ENCODE peak calls at places on chromosomes 3 and 15, in five cellular contexts. T, S, K, D and U are unnamed samples. For H3K9me3, the result is how much of the 10 kb centered on the place peaks cover.

GRCh38 chr3:195570344-195570743 is 13.4 kb downstream of the APOD start:
- DNase-seq in T (no peak), S (no peak), K (no peak), D (no peak), U (no peak)

GRCh38 chr3:65677486-65677885 is 361.2 kb downstream of the MAGI1 start:
- DNase-seq in T (no peak), S (no peak), K (no peak), D (no peak), U (no peak)

GRCh38 chr3:59978979-59979378 is 929.2 kb upstream of the CFAP20DC start:
- DNase-seq in T (no peak), S (no peak), K (no peak), D (no peak), U (no peak)

GRCh38 chr3:66128623-66129022 is 89.9 kb upstream of the MAGI1 start:
- DNase-seq in T (no peak), S (no peak), K (no peak), D (no peak), U (no peak)

GRCh38 chr3:32392530-32393302 is 1.1 kb downstream of the CMTM7 start:
- DNase-seq in T (peak), S (no peak), K (peak), D (peak), U (no peak)

GRCh38 chr15:65512807-65513416 is 4.6 kb downstream of the DPP8 start:
- DNase-seq in T (peak), S (no peak), K (peak), D (peak), U (no peak)

GRCh38 chr3:58306662-58307286 is 454 bp downstream of the HTD2 start:
- DNase-seq in T (peak), S (no peak), K (peak), D (peak), U (peak)

GRCh38 chr3:13537926-13538325 is 11.0 kb upstream of the FBLN2 start:
- DNase-seq in T (peak), S (peak), K (no peak), D (no peak), U (no peak)

GRCh38 chr3:78765671-78766485 is 1001.9 kb downstream of the ROBO1 start:
- DNase-seq in T (no peak), S (no peak), K (no peak), D (no peak), U (no peak)

GRCh38 chr15:44009056-44009455 is 182.3 kb downstream of the WDR76 start:
- DNase-seq in T (peak), S (peak), K (no peak), D (no peak), U (no peak)

GRCh38 chr15:48017747-48018146 is 103.0 kb upstream of the SLC24A5 start:
- DNase-seq in T (no peak), S (no peak), K (no peak), D (no peak), U (no peak)

GRCh38 chr3:123635220-123635619 is 50.4 kb upstream of the HACD2 start:
- DNase-seq in T (no peak), S (no peak), K (no peak), D (no peak), U (no peak)

GRCh38 chr3:130907966-130908365 is 14.1 kb downstream of the ATP2C1 start:
- DNase-seq in T (no peak), S (no peak), K (no peak), D (no peak), U (no peak)

GRCh38 chr3:142117052-142117451 is 32.3 kb downstream of the TFDP2 start:
- DNase-seq in T (no peak), S (no peak), K (no peak), D (no peak), U (no peak)

GRCh38 chr3:10213156-10213792 is 35.0 kb upstream of the TATDN2 start:
- DNase-seq in T (no peak), S (no peak), K (no peak), D (no peak), U (no peak)

GRCh38 chr3:67327582-67327981 is 326.8 kb downstream of the SUCLG2 start:
- DNase-seq in T (no peak), S (no peak), K (no peak), D (no peak), U (no peak)

GRCh38 chr15:20349774-20350498 is 191.7 kb downstream of the GOLGA6L6 start:
- DNase-seq in T (no peak), S (no peak), K (no peak), D (peak), U (no peak)

GRCh38 chr15:20345401-20345958 is 196.1 kb downstream of the GOLGA6L6 start:
- DNase-seq in T (no peak), S (no peak), K (no peak), D (peak), U (no peak)

GRCh38 chr15:20348900-20349773 is 192.5 kb downstream of the GOLGA6L6 start:
- DNase-seq in T (no peak), S (no peak), K (no peak), D (peak), U (no peak)

GRCh38 chr15:20346082-20346805 is 195.4 kb downstream of the GOLGA6L6 start:
- DNase-seq in T (no peak), S (no peak), K (no peak), D (peak), U (no peak)

DNA sequence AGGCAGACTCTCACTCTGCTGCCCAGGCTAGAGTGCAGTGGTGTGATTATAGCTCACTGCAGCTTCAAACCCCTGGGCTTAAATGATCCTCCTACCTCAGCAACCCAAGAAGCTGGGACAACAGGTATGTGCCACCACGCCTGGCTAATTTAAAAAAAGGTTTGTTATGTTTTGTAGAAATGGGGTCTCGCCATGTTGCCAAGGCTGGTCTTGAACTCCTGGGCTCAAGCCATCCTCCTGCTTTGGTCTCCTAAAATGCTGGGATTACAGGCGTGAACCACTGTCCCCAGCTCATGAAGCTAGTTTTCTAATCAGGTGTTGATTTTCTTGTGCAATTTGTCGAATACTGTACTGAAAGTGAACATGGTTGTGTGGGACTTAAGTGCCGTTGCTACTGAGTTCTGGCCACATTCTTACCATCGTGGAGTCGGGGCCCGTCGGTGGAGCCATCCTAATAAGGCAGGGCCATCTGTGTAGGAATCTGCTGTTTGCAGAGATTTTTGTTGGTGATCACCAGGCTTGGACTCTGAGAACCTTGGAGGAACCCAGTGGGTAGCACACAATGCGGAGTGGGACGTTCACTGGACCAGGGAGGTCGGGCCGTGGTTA is 193.2 kb downstream of the GOLGA6L6 start:
- DNase-seq in T (no peak), S (no peak), K (no peak), D (no peak), U (no peak)
- H3K9me3 ChIP-seq in T (under half), S (half or more), K (under half), D (under half), U (under half)

GRCh38 chr3:5021116-5021515 is 41.9 kb downstream of the BHLHE40 start:
- DNase-seq in T (no peak), S (no peak), K (no peak), D (no peak), U (no peak)

GRCh38 chr3:5019411-5020261 is 40.4 kb downstream of the BHLHE40 start:
- DNase-seq in T (peak), S (no peak), K (no peak), D (no peak), U (peak)

GRCh38 chr3:5022187-5022965 is 43.1 kb downstream of the BHLHE40 start:
- DNase-seq in T (peak), S (no peak), K (no peak), D (no peak), U (no peak)

GRCh38 chr3:5021571-5022092 is 42.4 kb downstream of the BHLHE40 start:
- DNase-seq in T (peak), S (no peak), K (no peak), D (no peak), U (no peak)

GRCh38 chr3:5020262-5020722 is 41.1 kb downstream of the BHLHE40 start:
- DNase-seq in T (no peak), S (no peak), K (no peak), D (no peak), U (no peak)
- H3K9me3 ChIP-seq in T (under half), S (under half), K (under half), D (under half), U (under half)

GRCh38 chr15:25060996-25061620 is 106.3 kb downstream of the SNRPN start:
- DNase-seq in T (no peak), S (no peak), K (no peak), D (no peak), U (no peak)

GRCh38 chr15:25059698-25060471 is 105.1 kb downstream of the SNRPN start:
- DNase-seq in T (no peak), S (no peak), K (no peak), D (no peak), U (no peak)

GRCh38 chr15:25062551-25063430 is 108.0 kb downstream of the SNRPN start:
- DNase-seq in T (no peak), S (no peak), K (no peak), D (no peak), U (no peak)

GRCh38 chr15:25060472-25060803 is 105.7 kb downstream of the SNRPN start:
- DNase-seq in T (no peak), S (no peak), K (no peak), D (no peak), U (no peak)

GRCh38 chr15:25061808-25062550 is 107.2 kb downstream of the SNRPN start:
- DNase-seq in T (no peak), S (no peak), K (no peak), D (no peak), U (no peak)
- H3K9me3 ChIP-seq in T (under half), S (half or more), K (under half), D (half or more), U (half or more)

GRCh38 chr15:25090073-25090733 is 135.4 kb downstream of the SNRPN start:
- DNase-seq in T (no peak), S (no peak), K (no peak), D (no peak), U (no peak)

GRCh38 chr15:25091421-25092158 is 136.8 kb downstream of the SNRPN start:
- DNase-seq in T (no peak), S (no peak), K (no peak), D (no peak), U (no peak)

GRCh38 chr15:25089577-25089976 is 134.8 kb downstream of the SNRPN start:
- DNase-seq in T (no peak), S (no peak), K (no peak), D (no peak), U (no peak)

GRCh38 chr15:25088261-25088790 is 133.5 kb downstream of the SNRPN start:
- DNase-seq in T (no peak), S (no peak), K (no peak), D (no peak), U (no peak)

GRCh38 chr15:25087137-25087536 is 132.3 kb downstream of the SNRPN start:
- DNase-seq in T (no peak), S (no peak), K (no peak), D (no peak), U (no peak)
- H3K9me3 ChIP-seq in T (under half), S (half or more), K (under half), D (half or more), U (under half)

DNA sequence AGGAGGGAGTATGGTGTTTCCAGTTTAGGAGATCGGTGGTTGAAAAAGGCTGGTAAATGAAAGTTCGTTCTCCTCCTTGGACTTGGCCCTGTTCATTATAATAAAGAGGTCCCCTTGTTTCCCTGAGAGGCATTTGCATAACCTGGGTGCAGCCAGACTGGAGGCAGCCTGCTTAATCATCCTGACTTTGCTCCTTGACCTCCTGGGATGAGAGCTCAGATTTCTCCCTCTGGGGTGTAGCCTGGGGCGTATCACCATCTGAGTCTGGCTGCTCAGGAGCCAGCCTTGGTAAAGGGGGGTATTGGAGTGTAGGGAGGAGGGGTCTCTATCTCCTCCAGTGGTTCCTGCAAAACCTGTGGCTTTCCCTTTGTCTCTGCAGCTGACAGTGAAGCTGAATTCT is 21.3 kb upstream of the ACAD9 start:
- DNase-seq in T (no peak), S (no peak), K (no peak), D (no peak), U (no peak)
- H3K9me3 ChIP-seq in T (under half), S (under half), K (under half), D (under half), U (under half)

GRCh38 chr3:44772099-44772442 is 10.5 kb downstream of the KIF15 start:
- DNase-seq in T (no peak), S (no peak), K (no peak), D (no peak), U (no peak)
- H3K9me3 ChIP-seq in T (under half), S (under half), K (under half), D (under half), U (under half)

GRCh38 chr3:16475766-16476165 is 37.7 kb downstream of the RFTN1 start:
- DNase-seq in T (no peak), S (no peak), K (no peak), D (no peak), U (no peak)
- H3K9me3 ChIP-seq in T (under half), S (under half), K (under half), D (under half), U (under half)

GRCh38 chr3:1196997-1197396 is 104.2 kb downstream of the CNTN6 start:
- DNase-seq in T (peak), S (no peak), K (no peak), D (no peak), U (no peak)

GRCh38 chr3:1191061-1191460 is 98.2 kb downstream of the CNTN6 start:
- DNase-seq in T (no peak), S (no peak), K (no peak), D (no peak), U (no peak)

GRCh38 chr3:1190576-1190975 is 97.8 kb downstream of the CNTN6 start:
- DNase-seq in T (no peak), S (no peak), K (no peak), D (no peak), U (no peak)

DNA sequence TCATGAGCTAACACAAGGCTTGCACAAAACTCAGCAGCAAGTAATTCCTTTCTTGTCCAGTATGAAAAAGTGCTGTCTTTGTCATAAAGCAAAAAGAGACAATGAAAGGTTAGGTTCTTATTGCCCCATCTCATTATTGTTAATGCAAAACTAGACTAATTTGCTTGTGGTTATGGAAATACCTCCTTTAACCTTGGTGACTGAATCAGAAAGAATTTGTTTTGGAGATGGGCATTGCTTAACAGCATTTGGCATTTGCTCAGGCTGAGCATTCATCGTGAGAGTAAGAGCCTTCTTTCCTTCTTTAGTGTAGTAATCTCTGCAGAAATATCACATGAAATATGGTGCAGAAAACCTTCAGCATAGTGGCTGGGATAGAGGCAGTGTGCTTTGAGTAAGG is 103.1 kb downstream of the CNTN6 start:
- DNase-seq in T (peak), S (peak), K (peak), D (no peak), U (no peak)
- H3K9me3 ChIP-seq in T (under half), S (under half), K (under half), D (under half), U (under half)